ENCODE peak calls at places on chromosomes 5 and 9, in six cellular contexts. One of them, this sample, is unnamed. For H3K4me1, the result is how much of the 10 kb centered on the place peaks cover.

GRCh38 chr5:40071870-40072269 is 607.8 kb upstream of the PTGER4 start:
- DNase-seq in transverse colon: no peak
- DNase-seq in upper lobe of right lung: no peak
- DNase-seq in stomach: no peak
- DNase-seq in cardiac muscle cell: no peak
- DNase-seq in psoas muscle: no peak
- DNase-seq in this sample: peak

GRCh38 chr5:159377653-159378052 is 47.4 kb upstream of the IL12B start:
- DNase-seq in stomach: no peak
- DNase-seq in cardiac muscle cell: no peak
- DNase-seq in psoas muscle: no peak
- DNase-seq in transverse colon: no peak
- DNase-seq in upper lobe of right lung: no peak
- DNase-seq in this sample: no peak

GRCh38 chr9:4116091-4116581 is 183.7 kb downstream of the GLIS3 start:
- DNase-seq in stomach: no peak
- DNase-seq in cardiac muscle cell: no peak
- DNase-seq in psoas muscle: no peak
- DNase-seq in upper lobe of right lung: no peak
- DNase-seq in transverse colon: no peak
- DNase-seq in this sample: no peak

GRCh38 chr5:178208540-178209227 is 4.4 kb downstream of the HNRNPAB start:
- DNase-seq in transverse colon: no peak
- DNase-seq in upper lobe of right lung: peak
- DNase-seq in psoas muscle: no peak
- DNase-seq in stomach: no peak
- DNase-seq in cardiac muscle cell: no peak
- DNase-seq in this sample: no peak

GRCh38 chr5:159217236-159217635 is 7.9 kb upstream of the RNF145 start:
- DNase-seq in transverse colon: no peak
- DNase-seq in cardiac muscle cell: no peak
- DNase-seq in upper lobe of right lung: no peak
- DNase-seq in stomach: no peak
- DNase-seq in psoas muscle: no peak
- DNase-seq in this sample: no peak

GRCh38 chr9:78158286-78158685 is 77.6 kb upstream of the CEP78 start:
- DNase-seq in upper lobe of right lung: no peak
- DNase-seq in transverse colon: no peak
- DNase-seq in stomach: no peak
- DNase-seq in psoas muscle: no peak
- DNase-seq in cardiac muscle cell: no peak
- DNase-seq in this sample: no peak

GRCh38 chr9:126806336-126806735 is 1.5 kb downstream of the ZBTB43 start:
- DNase-seq in upper lobe of right lung: no peak
- DNase-seq in transverse colon: no peak
- DNase-seq in stomach: no peak
- DNase-seq in psoas muscle: no peak
- DNase-seq in cardiac muscle cell: no peak
- DNase-seq in this sample: no peak

GRCh38 chr9:94018628-94019027 is 63.5 kb upstream of the BARX1 start:
- DNase-seq in cardiac muscle cell: peak
- DNase-seq in transverse colon: no peak
- DNase-seq in stomach: no peak
- DNase-seq in psoas muscle: no peak
- DNase-seq in upper lobe of right lung: no peak
- DNase-seq in this sample: no peak

GRCh38 chr5:171442287-171443042 is 23.0 kb downstream of the FGF18 start:
- DNase-seq in psoas muscle: peak
- DNase-seq in transverse colon: no peak
- DNase-seq in upper lobe of right lung: no peak
- DNase-seq in cardiac muscle cell: no peak
- DNase-seq in stomach: no peak
- DNase-seq in this sample: no peak

GRCh38 chr5:57495688-57496087 is 13.1 kb upstream of the ACTBL2 start:
- DNase-seq in stomach: no peak
- DNase-seq in transverse colon: no peak
- DNase-seq in psoas muscle: no peak
- DNase-seq in upper lobe of right lung: no peak
- DNase-seq in cardiac muscle cell: no peak
- DNase-seq in this sample: no peak

GRCh38 chr5:133938932-133939331 is 29.5 kb downstream of the C5orf15 start:
- DNase-seq in upper lobe of right lung: no peak
- DNase-seq in transverse colon: no peak
- DNase-seq in psoas muscle: no peak
- DNase-seq in stomach: no peak
- DNase-seq in cardiac muscle cell: no peak
- DNase-seq in this sample: peak

GRCh38 chr5:150473673-150474358 is 24.3 kb upstream of the RPS14 start:
- DNase-seq in stomach: no peak
- DNase-seq in cardiac muscle cell: peak
- DNase-seq in upper lobe of right lung: peak
- DNase-seq in psoas muscle: no peak
- DNase-seq in transverse colon: no peak
- DNase-seq in this sample: no peak

GRCh38 chr5:95686661-95687060 is 3.9 kb upstream of the SPATA9 start:
- DNase-seq in upper lobe of right lung: no peak
- DNase-seq in cardiac muscle cell: no peak
- DNase-seq in stomach: no peak
- DNase-seq in psoas muscle: no peak
- DNase-seq in transverse colon: no peak
- DNase-seq in this sample: no peak

GRCh38 chr5:150035139-150035893 is 34.8 kb downstream of the HMGXB3 start:
- DNase-seq in cardiac muscle cell: no peak
- DNase-seq in psoas muscle: no peak
- DNase-seq in transverse colon: no peak
- DNase-seq in upper lobe of right lung: no peak
- DNase-seq in stomach: no peak
- DNase-seq in this sample: no peak

GRCh38 chr5:134813827-134814226 is 31.9 kb upstream of the C5orf24 start:
- DNase-seq in cardiac muscle cell: no peak
- DNase-seq in stomach: no peak
- DNase-seq in psoas muscle: no peak
- DNase-seq in upper lobe of right lung: no peak
- DNase-seq in transverse colon: no peak
- DNase-seq in this sample: no peak

GRCh38 chr9:109766351-109766750 is 13.6 kb upstream of the PALM2AKAP2 start:
- DNase-seq in upper lobe of right lung: no peak
- DNase-seq in psoas muscle: no peak
- DNase-seq in cardiac muscle cell: no peak
- DNase-seq in transverse colon: no peak
- DNase-seq in stomach: no peak
- DNase-seq in this sample: no peak

GRCh38 chr5:57986746-57987145 is 473.1 kb downstream of the PLK2 start:
- DNase-seq in upper lobe of right lung: no peak
- DNase-seq in psoas muscle: no peak
- DNase-seq in transverse colon: no peak
- DNase-seq in cardiac muscle cell: no peak
- DNase-seq in stomach: no peak
- DNase-seq in this sample: no peak

GRCh38 chr5:114391321-114391720 is 29.5 kb downstream of the KCNN2 start:
- DNase-seq in upper lobe of right lung: no peak
- DNase-seq in cardiac muscle cell: no peak
- DNase-seq in psoas muscle: no peak
- DNase-seq in transverse colon: no peak
- DNase-seq in stomach: no peak
- DNase-seq in this sample: no peak

GRCh38 chr5:34591723-34592122 is 64.4 kb upstream of the RAI14 start:
- DNase-seq in stomach: no peak
- DNase-seq in transverse colon: no peak
- DNase-seq in cardiac muscle cell: no peak
- DNase-seq in psoas muscle: no peak
- DNase-seq in upper lobe of right lung: no peak
- DNase-seq in this sample: no peak

GRCh38 chr5:34599471-34600117 is 56.5 kb upstream of the RAI14 start:
- DNase-seq in transverse colon: peak
- DNase-seq in cardiac muscle cell: no peak
- DNase-seq in psoas muscle: no peak
- DNase-seq in upper lobe of right lung: no peak
- DNase-seq in stomach: no peak
- DNase-seq in this sample: peak

GRCh38 chr5:34600118-34600493 is 56.0 kb upstream of the RAI14 start:
- DNase-seq in cardiac muscle cell: no peak
- DNase-seq in transverse colon: no peak
- DNase-seq in psoas muscle: no peak
- DNase-seq in stomach: no peak
- DNase-seq in upper lobe of right lung: no peak
- DNase-seq in this sample: no peak

GRCh38 chr5:34598177-34598794 is 57.8 kb upstream of the RAI14 start:
- DNase-seq in stomach: no peak
- DNase-seq in upper lobe of right lung: no peak
- DNase-seq in psoas muscle: no peak
- DNase-seq in cardiac muscle cell: peak
- DNase-seq in transverse colon: no peak
- DNase-seq in this sample: peak

DNA sequence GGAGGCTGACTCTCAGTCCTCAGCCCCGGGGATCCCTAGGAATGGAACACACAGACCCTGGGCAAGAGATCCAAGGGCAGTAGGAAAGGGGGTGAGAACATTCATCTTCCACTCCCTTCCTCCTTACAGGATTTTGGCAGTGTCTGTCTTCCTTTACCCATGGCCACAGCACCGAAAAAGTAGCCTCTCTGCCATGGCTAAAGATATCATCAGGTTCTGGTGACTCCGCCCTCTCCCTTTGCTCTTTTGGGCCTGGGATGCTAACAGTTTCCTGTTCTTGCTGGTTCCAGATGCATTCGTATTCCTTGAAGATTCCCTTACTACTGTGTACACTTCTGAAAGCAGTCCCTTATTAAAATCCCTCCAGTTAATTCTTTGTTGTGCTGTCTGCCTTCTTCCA is 59.1 kb upstream of the RAI14 start:
- DNase-seq in cardiac muscle cell: no peak
- DNase-seq in upper lobe of right lung: no peak
- DNase-seq in transverse colon: no peak
- DNase-seq in stomach: no peak
- DNase-seq in psoas muscle: no peak
- DNase-seq in this sample: no peak
- H3K27ac ChIP-seq in cardiac muscle cell: no peak
- H3K27ac ChIP-seq in upper lobe of right lung: no peak
- H3K27ac ChIP-seq in transverse colon: peak
- H3K27ac ChIP-seq in stomach: peak
- H3K27ac ChIP-seq in psoas muscle: no peak
- H3K27ac ChIP-seq in this sample: no peak

DNA sequence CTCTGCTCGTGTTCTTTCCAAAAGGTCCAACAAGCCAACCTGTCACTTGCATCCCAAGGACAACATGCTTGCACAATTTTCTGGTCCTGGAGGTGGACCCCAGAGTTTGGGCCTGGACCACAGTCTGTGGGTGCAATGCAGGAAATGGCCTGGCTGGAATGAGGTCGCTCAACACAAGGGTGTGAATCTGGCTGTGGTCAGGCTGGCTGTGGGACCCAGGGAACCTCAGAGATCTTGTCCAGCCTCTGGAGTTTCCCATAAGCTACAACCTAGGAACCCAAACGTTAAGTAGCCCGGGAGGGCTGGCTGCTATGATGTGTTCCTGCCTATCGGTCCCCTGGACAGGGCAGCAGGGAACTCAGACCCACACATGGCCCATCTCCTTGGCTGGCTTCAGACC is 15.4 kb downstream of the TBC1D9B start:
- DNase-seq in transverse colon: no peak
- DNase-seq in upper lobe of right lung: no peak
- DNase-seq in psoas muscle: no peak
- DNase-seq in cardiac muscle cell: no peak
- DNase-seq in stomach: no peak
- DNase-seq in this sample: no peak
- H3K4me3 ChIP-seq in transverse colon: no peak
- H3K4me3 ChIP-seq in upper lobe of right lung: no peak
- H3K4me3 ChIP-seq in psoas muscle: no peak
- H3K4me3 ChIP-seq in cardiac muscle cell: no peak
- H3K4me3 ChIP-seq in stomach: no peak
- H3K4me3 ChIP-seq in this sample: no peak

GRCh38 chr5:154090656-154091055 is 51.9 kb downstream of the MFAP3 start:
- DNase-seq in upper lobe of right lung: no peak
- DNase-seq in cardiac muscle cell: no peak
- DNase-seq in transverse colon: no peak
- DNase-seq in psoas muscle: no peak
- DNase-seq in stomach: no peak
- DNase-seq in this sample: no peak
- H3K4me1 ChIP-seq in upper lobe of right lung: under half
- H3K4me1 ChIP-seq in cardiac muscle cell: under half
- H3K4me1 ChIP-seq in transverse colon: under half
- H3K4me1 ChIP-seq in psoas muscle: under half
- H3K4me1 ChIP-seq in stomach: under half
- H3K4me1 ChIP-seq in this sample: under half

GRCh38 chr5:147481857-147482256 is 28.0 kb downstream of the DPYSL3 start:
- DNase-seq in upper lobe of right lung: no peak
- DNase-seq in psoas muscle: no peak
- DNase-seq in stomach: no peak
- DNase-seq in transverse colon: no peak
- DNase-seq in cardiac muscle cell: no peak
- DNase-seq in this sample: no peak
- H3K27ac ChIP-seq in upper lobe of right lung: peak
- H3K27ac ChIP-seq in psoas muscle: peak
- H3K27ac ChIP-seq in stomach: no peak
- H3K27ac ChIP-seq in transverse colon: peak
- H3K27ac ChIP-seq in cardiac muscle cell: no peak
- H3K27ac ChIP-seq in this sample: peak

GRCh38 chr5:14156611-14157493 is 13.7 kb downstream of the TRIO start:
- DNase-seq in transverse colon: no peak
- DNase-seq in upper lobe of right lung: no peak
- DNase-seq in cardiac muscle cell: no peak
- DNase-seq in psoas muscle: no peak
- DNase-seq in stomach: no peak
- DNase-seq in this sample: no peak
- H3K4me3 ChIP-seq in transverse colon: no peak
- H3K4me3 ChIP-seq in upper lobe of right lung: peak
- H3K4me3 ChIP-seq in cardiac muscle cell: no peak
- H3K4me3 ChIP-seq in psoas muscle: peak
- H3K4me3 ChIP-seq in stomach: peak
- H3K4me3 ChIP-seq in this sample: no peak

This sample was measured in small intestine.